ENCODE peak calls at places on chromosomes 7 and 10, in six cellular contexts. Z, T, S, U, P and O are unnamed samples.

GRCh38 chr10:132714906-132715790 is 70.8 kb downstream of the NKX6-2 start:
- DNase-seq in U (peak; percentile 40), Z (no peak), T (no peak), S (no peak), P (peak; percentile 24), O (no peak)

GRCh38 chr10:128121750-128122412 is 4.3 kb downstream of the MKI67 start:
- DNase-seq in U (no peak), S (no peak), Z (no peak), P (no peak), T (no peak), O (no peak)

GRCh38 chr10:76736392-76736791 is 901.2 kb downstream of the KCNMA1 start:
- DNase-seq in P (no peak), U (no peak), Z (no peak), S (no peak), T (no peak), O (no peak)

GRCh38 chr7:27115161-27116018 is 12.9 kb upstream of the HOXA2 start:
- DNase-seq in Z (peak; percentile 92), S (no peak), U (peak; percentile 57), T (no peak), P (peak; percentile 50), O (no peak)

GRCh38 chr10:110013615-110014293 is 6.0 kb downstream of the ADD3 start:
- DNase-seq in T (no peak), S (peak; percentile 35), U (no peak), P (no peak), Z (no peak), O (no peak)

GRCh38 chr7:17769918-17770317 is 170.4 kb downstream of the SNX13 start:
- DNase-seq in P (peak; percentile 78), U (peak; percentile 66), S (peak; percentile 69), Z (peak; percentile 75), T (peak; percentile 75), O (peak; percentile 81)

GRCh38 chr7:142754681-142755575 is 5.7 kb downstream of the PRSS1 start:
- DNase-seq in S (no peak), U (no peak), T (no peak), Z (no peak), P (no peak), O (no peak)

GRCh38 chr10:127428385-127428980 is 120.6 kb upstream of the NPS start:
- DNase-seq in Z (no peak), T (no peak), S (no peak), U (no peak), P (no peak), O (no peak)

GRCh38 chr7:95718556-95719410 is 53.6 kb upstream of the DYNC1I1 start:
- DNase-seq in P (no peak), U (no peak), T (no peak), S (no peak), Z (peak; percentile 6), O (no peak)
- H3K4me3 ChIP-seq in P (no peak overlapping the region), U (no peak overlapping the region), T (no peak overlapping the region), S (no peak overlapping the region), Z (no peak overlapping the region), O (no peak overlapping the region)

DNA sequence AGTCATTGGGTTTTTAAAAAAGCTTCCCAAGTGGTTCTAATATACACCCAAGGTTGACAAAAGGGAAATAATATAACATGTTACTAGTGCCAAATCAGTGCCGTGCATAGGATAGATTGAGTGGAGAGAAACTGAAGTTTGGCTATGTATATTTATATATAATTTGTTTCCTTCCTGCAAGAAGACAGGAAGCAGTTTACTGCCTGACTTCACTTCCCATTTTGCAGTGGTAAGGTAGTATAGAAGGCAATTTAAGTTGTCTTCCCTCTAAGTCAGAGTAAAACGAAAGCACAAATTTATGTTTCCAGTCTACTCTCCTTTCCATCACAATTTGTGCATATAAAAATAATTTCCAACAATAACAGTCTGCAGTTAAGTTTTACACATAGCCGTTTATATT is 3.4 kb upstream of the HYCC1 start:
- DNase-seq in Z (no peak), U (no peak), T (no peak), S (no peak), P (no peak), O (no peak)
- H3K4me3 ChIP-seq in Z (no peak overlapping the region), U (no peak overlapping the region), T (no peak overlapping the region), S (no peak overlapping the region), P (no peak overlapping the region), O (no peak overlapping the region)

GRCh38 chr10:102398172-102399020 is 2.9 kb downstream of the NFKB2 start:
- DNase-seq in Z (no peak), T (no peak), S (no peak), P (no peak), U (no peak), O (no peak)
- H3K4me3 ChIP-seq in Z (no peak overlapping the region), T (no peak overlapping the region), S (no peak overlapping the region), P (peak overlapping the region; percentile 72), U (no peak overlapping the region), O (peak overlapping the region; percentile 64)

DNA sequence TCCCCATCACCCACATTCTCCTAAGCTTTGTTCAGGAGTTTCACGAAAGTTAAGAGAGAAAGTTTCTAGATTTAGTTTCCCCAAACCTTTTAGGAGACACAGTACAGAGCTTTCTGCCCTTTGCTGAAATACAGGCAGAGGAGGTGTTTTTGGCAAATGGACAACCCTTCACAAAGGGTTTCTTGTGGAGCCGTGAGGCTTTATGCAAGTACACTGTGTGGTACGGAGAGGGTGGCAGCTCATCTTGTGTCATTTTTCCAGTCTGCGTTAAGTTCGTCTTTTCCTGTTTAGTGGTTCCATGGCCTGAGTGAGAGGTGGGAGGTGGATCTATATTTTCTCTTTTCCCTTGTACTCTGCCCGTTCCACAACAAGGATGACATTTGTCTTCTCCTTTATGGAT is 215.5 kb upstream of the PRKCQ start:
- DNase-seq in T (no peak), Z (no peak), U (no peak), P (no peak), S (no peak), O (no peak)
- H3K4me3 ChIP-seq in T (no peak overlapping the region), Z (no peak overlapping the region), U (no peak overlapping the region), P (no peak overlapping the region), S (no peak overlapping the region), O (no peak overlapping the region)

GRCh38 chr10:111177379-111177778 is 100.5 kb downstream of the ADRA2A start:
- DNase-seq in S (no peak), T (no peak), U (no peak), P (no peak), Z (no peak), O (no peak)
- H3K4me3 ChIP-seq in S (no peak overlapping the region), T (no peak overlapping the region), U (no peak overlapping the region), P (no peak overlapping the region), Z (no peak overlapping the region), O (no peak overlapping the region)

GRCh38 chr7:134787720-134788119 is 8.3 kb downstream of the CALD1 start:
- DNase-seq in Z (no peak), U (no peak), T (no peak), P (no peak), S (no peak), O (no peak)
- H3K4me3 ChIP-seq in Z (no peak overlapping the region), U (peak overlapping the region; percentile 68), T (no peak overlapping the region), P (no peak overlapping the region), S (no peak overlapping the region), O (no peak overlapping the region)

GRCh38 chr7:103343758-103344452 is 662 bp downstream of the DNAJC2 start:
- DNase-seq in P (peak; percentile 33), U (peak; percentile 46), T (peak; percentile 16), S (peak; percentile 29), Z (peak; percentile 34), O (peak; percentile 23)

GRCh38 chr7:103347507-103348267 is at the start of gene PSMC2:
- DNase-seq in U (peak; percentile 85), S (peak; percentile 92), P (peak; percentile 88), T (peak; percentile 90), Z (peak; percentile 94), O (peak; percentile 82)

GRCh38 chr7:103344453-103345149 is at the start of gene DNAJC2:
- DNase-seq in T (peak; percentile 87), S (peak; percentile 87), Z (peak; percentile 94), U (peak; percentile 92), P (peak; percentile 95), O (peak; percentile 97)

GRCh38 chr7:103341466-103341865 is 3.1 kb downstream of the DNAJC2 start:
- DNase-seq in S (no peak), T (no peak), Z (no peak), U (no peak), P (no peak), O (no peak)

DNA sequence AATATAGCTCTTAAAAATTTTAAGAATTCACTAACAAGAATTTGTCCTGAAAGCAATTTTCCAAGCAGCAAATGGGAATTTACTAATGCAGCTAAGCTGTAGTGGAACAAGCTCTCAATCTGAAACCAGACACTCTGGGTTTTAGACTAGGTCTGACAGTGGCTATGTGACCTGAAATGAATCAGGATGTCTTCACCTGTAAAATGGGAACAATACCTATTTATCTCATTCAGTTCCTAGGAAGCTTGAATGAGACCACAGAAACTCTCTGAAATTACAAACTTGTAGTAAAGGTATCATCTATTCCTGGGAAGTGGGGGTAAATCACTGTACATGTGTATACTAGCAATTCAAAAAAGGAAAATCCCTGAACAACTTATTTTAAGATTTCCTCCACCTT is 1.2 kb downstream of the DNAJC2 start:
- DNase-seq in P (no peak), Z (no peak), S (no peak), T (no peak), U (no peak), O (no peak)
- H3K4me3 ChIP-seq in P (peak overlapping the region; percentile 86), Z (peak overlapping the region; percentile 89), S (peak overlapping the region; percentile 86), T (peak overlapping the region; percentile 93), U (peak overlapping the region; percentile 75), O (peak overlapping the region; percentile 86)

GRCh38 chr10:48525956-48526355 is 78.9 kb downstream of the ARHGAP22 start:
- DNase-seq in T (no peak), P (peak; percentile 67), S (no peak), Z (no peak), U (peak; percentile 3), O (no peak)
- H3K4me3 ChIP-seq in T (no peak overlapping the region), P (peak overlapping the region; percentile 29), S (no peak overlapping the region), Z (peak overlapping the region; percentile 36), U (no peak overlapping the region), O (no peak overlapping the region)